ENCODE peak calls at places on chromosomes 6 and 20, in four cellular contexts. M, U, Z and J are unnamed samples.
A peak's percentile ranks its signal among the peaks of the same experiment; 100 is the strongest.

GRCh38 chr6:13413906-13414555 is 73.4 kb downstream of the GFOD1 start:
- DNase-seq in M (peak; percentile 28), U (no peak), Z (no peak), J (no peak)

GRCh38 chr20:37295001-37295400 is 5.5 kb downstream of the MANBAL start:
- DNase-seq in M (no peak), U (peak; percentile 94), Z (no peak), J (no peak)

GRCh38 chr6:40251609-40252008 is 317.3 kb upstream of the MOCS1 start:
- DNase-seq in M (no peak), U (no peak), Z (no peak), J (no peak)

GRCh38 chr20:34268851-34269668 is 27.8 kb downstream of the ASIP start:
- DNase-seq in M (peak; percentile 44), U (no peak), Z (peak; percentile 31), J (no peak)

GRCh38 chr6:120363429-120363828 is 970.9 kb downstream of the TBC1D32 start:
- DNase-seq in M (no peak), U (no peak), Z (no peak), J (no peak)

GRCh38 chr6:157220485-157220884 is 102.8 kb downstream of the TMEM242 start:
- DNase-seq in M (no peak), U (no peak), Z (no peak), J (no peak)

GRCh38 chr6:29757701-29758293 is 34.6 kb downstream of the HLA-F start:
- DNase-seq in M (no peak), U (no peak), Z (no peak), J (no peak)

GRCh38 chr6:136761227-136761922 is 30.9 kb downstream of the MAP3K5 start:
- DNase-seq in M (peak; percentile 44), U (no peak), Z (no peak), J (no peak)

GRCh38 chr6:142857609-142858195 is 87.3 kb downstream of the HIVEP2 start:
- DNase-seq in M (no peak), U (no peak), Z (no peak), J (no peak)

GRCh38 chr6:26345832-26346231 is 19.2 kb upstream of the BTN3A2 start:
- DNase-seq in M (no peak), U (no peak), Z (no peak), J (no peak)

GRCh38 chr6:157106487-157106886 is 216.8 kb downstream of the TMEM242 start:
- DNase-seq in M (no peak), U (peak; percentile 28), Z (no peak), J (no peak)

GRCh38 chr20:45354423-45355208 is 6.4 kb upstream of the SDC4 start:
- DNase-seq in M (no peak), U (no peak), Z (no peak), J (no peak)

GRCh38 chr6:53209681-53210080 is 61.0 kb upstream of the GCM1 start:
- DNase-seq in M (no peak), U (no peak), Z (no peak), J (no peak)

GRCh38 chr6:37221585-37222124 is 35.9 kb upstream of the TBC1D22B start:
- DNase-seq in M (no peak), U (no peak), Z (no peak), J (no peak)

GRCh38 chr6:37222992-37223391 is 34.6 kb upstream of the TBC1D22B start:
- DNase-seq in M (no peak), U (no peak), Z (no peak), J (no peak)

GRCh38 chr6:37225350-37226169 is 32.0 kb upstream of the TBC1D22B start:
- DNase-seq in M (peak; percentile 55), U (no peak), Z (no peak), J (no peak)

GRCh38 chr6:37218501-37218900 is 39.1 kb upstream of the TBC1D22B start:
- DNase-seq in M (no peak), U (no peak), Z (no peak), J (no peak)

GRCh38 chr6:37222125-37222967 is 35.2 kb upstream of the TBC1D22B start:
- DNase-seq in M (peak; percentile 94), U (peak; percentile 91), Z (peak; percentile 88), J (no peak)
- TF ChIP-seq POLR2A in M (peak; percentile 51), U (peak; percentile 42), Z (no peak), J (no peak)

GRCh38 chr20:56391037-56391436 is 978 bp downstream of the AURKA start:
- DNase-seq in M (no peak), U (no peak), Z (no peak), J (peak; percentile 14)

GRCh38 chr20:56392282-56393132 is at the start of gene CSTF1:
- DNase-seq in M (peak; percentile 99), U (peak; percentile 100), Z (peak; percentile 99), J (peak; percentile 100)

GRCh38 chr20:56393653-56394052 is 1.2 kb downstream of the CSTF1 start:
- DNase-seq in M (no peak), U (no peak), Z (no peak), J (no peak)

GRCh38 chr20:56393133-56393472 is 658 bp downstream of the CSTF1 start:
- DNase-seq in M (no peak), U (peak; percentile 7), Z (no peak), J (no peak)

GRCh38 chr20:56391596-56392281 is at the start of gene AURKA:
- DNase-seq in M (no peak), U (peak; percentile 3), Z (no peak), J (peak; percentile 91)
- TF ChIP-seq POLR2A in M (no peak), U (no peak), Z (no peak), J (no peak)

DNA sequence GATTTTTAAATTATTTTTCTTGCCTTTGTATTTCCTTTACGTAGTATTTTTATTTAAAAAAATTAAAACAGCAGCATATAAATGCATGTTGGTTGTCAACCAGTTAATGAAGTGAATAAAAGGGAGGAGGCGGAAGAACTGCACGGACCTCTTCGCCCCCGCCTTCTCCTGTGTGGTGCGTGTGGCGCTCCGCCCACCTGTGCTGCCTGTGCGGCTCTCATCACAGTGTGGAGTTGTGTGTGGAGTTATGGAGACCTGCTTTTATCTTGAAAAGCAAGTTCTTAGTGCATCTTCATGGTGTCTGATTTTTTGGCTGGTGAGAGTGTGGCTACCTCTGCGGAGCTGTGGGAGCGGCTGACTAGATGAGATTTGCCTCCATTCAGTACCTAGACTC is 58.4 kb downstream of the PTPN1 start:
- DNase-seq in M (no peak), U (no peak), Z (no peak), J (no peak)
- TF ChIP-seq POLR2A in M (no peak), U (no peak), Z (no peak), J (no peak)

DNA sequence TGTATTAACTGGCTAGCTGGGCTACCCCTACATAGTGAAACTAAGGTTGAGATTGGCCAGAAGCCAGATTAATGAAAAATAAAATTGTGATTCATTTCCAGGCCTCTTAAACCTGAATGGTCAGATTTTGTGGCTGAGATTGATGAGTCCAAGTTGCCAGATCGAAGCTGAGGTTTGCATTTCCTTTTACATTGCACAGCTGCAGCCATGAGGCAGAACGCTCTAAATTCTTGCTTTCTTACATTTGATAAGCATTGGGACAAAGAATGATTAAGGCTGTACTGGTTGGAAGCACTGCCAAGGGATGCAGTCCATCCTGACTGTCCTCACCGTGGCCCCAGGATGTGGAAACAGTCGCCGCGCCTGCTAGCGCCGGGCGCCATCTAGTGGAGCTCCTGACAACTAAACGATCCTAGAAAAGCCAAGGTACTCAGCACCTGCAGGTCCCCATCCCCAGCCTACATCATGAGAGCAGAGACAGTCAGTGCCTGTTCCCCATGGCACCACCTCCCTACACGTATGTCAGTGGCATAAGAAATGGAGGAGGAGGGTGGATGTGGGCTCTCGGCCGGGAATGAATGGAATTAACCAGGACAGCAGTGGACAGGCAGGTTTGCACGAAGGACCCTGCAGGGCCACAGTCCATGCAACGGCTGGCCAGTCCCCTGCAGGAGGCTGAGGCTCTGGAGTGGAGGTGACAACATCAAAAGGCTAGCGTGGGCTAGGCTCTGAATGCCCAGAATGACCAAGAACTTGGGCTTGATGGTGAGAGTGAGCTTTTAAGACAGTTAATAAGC is 19.0 kb downstream of the PXDC1 start:
- DNase-seq in M (peak; percentile 82), U (peak; percentile 62), Z (peak; percentile 79), J (no peak)
- TF ChIP-seq POLR2A in M (no peak), U (no peak), Z (no peak), J (no peak)

GRCh38 chr6:169724554-169725269 is 412 bp upstream of the PHF10 start:
- DNase-seq in M (peak; percentile 67), U (peak; percentile 38), Z (peak; percentile 55), J (peak; percentile 92)
- TF ChIP-seq POLR2A in M (peak; percentile 50), U (peak; percentile 20), Z (no peak), J (no peak)

DNA sequence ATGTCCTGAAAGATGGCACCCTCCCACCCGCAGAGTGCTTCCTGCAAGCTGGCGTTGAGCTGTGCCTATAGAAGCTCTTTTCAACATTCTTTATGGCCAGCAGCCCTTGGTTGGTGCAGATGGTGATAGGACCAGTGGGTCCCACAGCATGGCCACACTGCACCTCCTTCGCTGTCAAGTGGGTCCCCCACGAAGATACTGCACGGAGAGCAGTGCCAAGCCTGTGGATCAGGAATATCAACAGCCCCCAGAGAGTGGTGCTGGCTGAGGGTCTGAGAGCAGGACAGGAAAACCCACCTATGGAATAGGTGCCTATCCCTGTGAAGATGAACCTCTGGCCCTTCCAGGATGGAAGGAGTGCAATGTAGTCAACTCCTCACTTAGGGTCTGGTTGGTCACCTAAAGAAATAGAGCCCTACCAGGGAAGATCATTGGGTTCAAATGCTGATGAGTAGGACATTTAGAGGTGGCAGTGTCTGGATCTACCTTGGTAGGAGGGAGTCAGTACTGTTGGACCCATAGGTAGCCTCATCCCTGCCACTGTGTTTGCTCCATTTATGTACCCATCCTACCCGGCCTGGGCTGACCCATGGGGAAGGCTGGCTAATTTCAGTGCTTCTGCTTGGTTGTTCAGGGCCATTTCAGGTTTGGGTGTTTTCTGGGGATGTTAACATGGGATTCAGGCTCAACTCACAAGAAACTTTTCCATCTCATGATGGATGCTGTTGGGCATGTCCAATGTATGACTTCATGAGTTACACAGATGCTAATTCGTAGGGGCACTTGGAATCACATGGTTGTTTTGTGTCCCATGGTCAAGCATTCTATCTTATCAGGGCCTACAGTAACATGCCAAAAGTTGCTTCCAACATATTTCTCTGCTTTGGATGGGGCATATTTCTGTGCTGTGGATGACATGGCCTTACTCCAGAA is 33.4 kb upstream of the MICB start:
- DNase-seq in M (no peak), U (no peak), Z (no peak), J (peak; percentile 87)
- TF ChIP-seq POLR2A in M (no peak), U (no peak), Z (no peak), J (no peak)

GRCh38 chr20:41248371-41249024 is 69.0 kb downstream of the ZHX3 start:
- DNase-seq in M (no peak), U (no peak), Z (no peak), J (no peak)
- TF ChIP-seq POLR2A in M (no peak), U (no peak), Z (no peak), J (no peak)

DNA sequence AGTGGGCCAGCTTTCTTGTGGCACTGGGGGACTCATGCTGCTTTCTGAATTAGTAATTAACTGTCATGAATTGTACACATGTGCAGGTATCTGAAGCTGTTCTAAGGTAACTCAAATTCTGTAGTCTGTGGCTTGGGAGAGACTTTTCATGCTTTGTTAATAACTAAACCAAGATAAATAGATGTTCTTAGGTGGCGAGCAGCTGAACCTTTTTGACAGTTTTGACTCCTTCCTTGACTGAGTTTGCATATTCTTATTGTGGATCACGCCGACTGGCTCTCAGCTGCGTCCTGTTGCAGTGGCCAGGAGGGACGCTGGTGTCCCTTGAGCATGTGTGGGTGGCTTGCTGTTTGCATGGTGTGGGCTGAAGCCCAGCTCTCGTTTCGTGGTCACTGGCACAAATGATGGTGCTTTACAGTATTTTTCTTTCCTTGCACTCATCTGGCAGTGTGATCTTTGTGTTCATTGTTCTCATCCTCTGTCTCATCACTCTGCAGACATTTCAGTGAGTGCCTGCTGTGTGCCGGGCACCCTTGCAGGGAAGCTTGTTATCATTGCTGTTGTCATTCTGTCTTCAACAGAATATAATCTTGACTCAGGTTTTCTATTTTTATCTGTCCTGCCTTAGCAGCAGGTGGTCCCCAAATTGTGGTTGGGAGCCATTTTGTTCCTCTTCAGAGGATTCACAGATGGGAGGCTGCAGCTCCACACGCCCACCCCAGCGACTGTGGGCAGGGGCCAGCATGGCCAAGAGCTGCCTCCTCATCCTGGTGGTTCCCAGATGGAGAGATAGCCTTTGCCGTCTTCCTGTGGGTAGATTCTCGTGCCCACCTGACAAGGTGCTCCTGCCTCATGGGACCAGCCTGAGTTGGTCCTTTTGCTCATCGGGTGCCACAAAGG is 39.6 kb downstream of the DUSP22 start:
- DNase-seq in M (no peak), U (no peak), Z (no peak), J (no peak)
- TF ChIP-seq POLR2A in M (no peak), U (no peak), Z (no peak), J (no peak)